ENCODE peak calls at places on chromosomes 1 and 21, in eight cellular contexts. H is heart right ventricle, U is mammary epithelial cell, Z is psoas muscle, F is pancreas, J is body of pancreas, T is Panc1, B is IMR-90. X is an unnamed sample. For H3K36me3, the result is how much of the 10 kb centered on the place peaks cover.

GRCh38 chr1:82486969-82487368 is 686.2 kb downstream of the ADGRL2 start:
- DNase-seq in H (no peak), U (peak), Z (no peak), F (no peak), J (no peak), T (no peak), B (no peak), X (no peak)

GRCh38 chr21:31107871-31108270 is 69.6 kb upstream of the KRTAP19-8 start:
- DNase-seq in H (no peak), U (no peak), Z (no peak), F (no peak), J (peak), T (no peak), B (no peak), X (no peak)

GRCh38 chr1:172373864-172374263 is 46.6 kb upstream of the C1orf105 start:
- DNase-seq in H (no peak), U (peak), Z (no peak), F (no peak), J (no peak), T (no peak), B (no peak), X (no peak)

GRCh38 chr1:152218762-152219436 is 5.1 kb downstream of the HRNR start:
- DNase-seq in H (no peak), U (no peak), Z (no peak), F (no peak), J (no peak), T (no peak), B (no peak), X (no peak)

GRCh38 chr21:21845901-21846396 is 847.7 kb downstream of the NCAM2 start:
- DNase-seq in H (no peak), U (no peak), Z (no peak), F (no peak), J (no peak), T (no peak), B (no peak), X (no peak)

GRCh38 chr1:16012590-16013219 is 5.1 kb downstream of the HSPB7 start:
- DNase-seq in H (peak), U (no peak), Z (peak), F (peak), J (peak), T (no peak), B (peak), X (no peak)

GRCh38 chr1:92310185-92310597 is 11.3 kb downstream of the RPAP2 start:
- DNase-seq in H (no peak), U (peak), Z (no peak), F (no peak), J (no peak), T (no peak), B (peak), X (no peak)

GRCh38 chr1:119358661-119359060 is 9.9 kb upstream of the HAO2 start:
- DNase-seq in H (no peak), U (peak), Z (no peak), F (no peak), J (no peak), T (no peak), B (no peak), X (no peak)

GRCh38 chr1:53158900-53159299 is 16.5 kb upstream of the SLC1A7 start:
- DNase-seq in H (no peak), U (no peak), Z (no peak), F (no peak), J (no peak), T (no peak), B (no peak), X (no peak)

GRCh38 chr1:85148524-85149250 is 52.1 kb downstream of the SYDE2 start:
- DNase-seq in H (peak), U (peak), Z (no peak), F (no peak), J (no peak), T (no peak), B (peak), X (no peak)

GRCh38 chr21:28283652-28284490 is 708.8 kb downstream of the LTN1 start:
- DNase-seq in H (peak), U (no peak), Z (no peak), F (peak), J (peak), T (no peak), B (peak), X (peak)

GRCh38 chr21:32726742-32727477 is 903 bp downstream of the SYNJ1 start:
- DNase-seq in H (peak), U (peak), Z (no peak), F (peak), J (peak), T (no peak), B (peak), X (no peak)

GRCh38 chr1:2985694-2986548 is 35.3 kb upstream of the ACTRT2 start:
- DNase-seq in H (no peak), U (no peak), Z (no peak), F (no peak), J (no peak), T (no peak), B (no peak), X (no peak)

GRCh38 chr1:219049411-219049943 is 124.2 kb upstream of the LYPLAL1 start:
- DNase-seq in H (no peak), U (no peak), Z (no peak), F (no peak), J (no peak), T (no peak), B (peak), X (no peak)

GRCh38 chr1:147515046-147515869 is 26.0 kb upstream of the BCL9 start:
- DNase-seq in H (no peak), U (peak), Z (no peak), F (peak), J (peak), T (no peak), B (peak), X (peak)

GRCh38 chr1:46403916-46404315 is 9.8 kb downstream of the FAAH start:
- DNase-seq in H (no peak), U (no peak), Z (no peak), F (no peak), J (no peak), T (no peak), B (no peak), X (no peak)

GRCh38 chr1:20466231-20466630 is 19.8 kb downstream of the CAMK2N1 start:
- DNase-seq in H (no peak), U (no peak), Z (no peak), F (no peak), J (no peak), T (no peak), B (no peak), X (no peak)

GRCh38 chr1:24688621-24689195 is 45.6 kb downstream of the SRRM1 start:
- DNase-seq in H (peak), U (peak), Z (peak), F (peak), J (peak), T (no peak), B (peak), X (no peak)

GRCh38 chr1:246160905-246161304 is 346.2 kb downstream of the SMYD3 start:
- DNase-seq in H (no peak), U (no peak), Z (no peak), F (no peak), J (no peak), T (no peak), B (no peak), X (no peak)

GRCh38 chr1:167184081-167184480 is 36.6 kb upstream of the POU2F1 start:
- DNase-seq in H (no peak), U (no peak), Z (no peak), F (no peak), J (no peak), T (no peak), B (no peak), X (no peak)

GRCh38 chr1:40307186-40307585 is 9.9 kb downstream of the COL9A2 start:
- DNase-seq in H (no peak), U (no peak), Z (no peak), F (no peak), J (no peak), T (no peak), B (no peak), X (no peak)

GRCh38 chr1:171788696-171789095 is 7.2 kb downstream of the METTL13 start:
- DNase-seq in H (no peak), U (peak), Z (no peak), F (no peak), J (peak), T (no peak), B (peak), X (peak)

GRCh38 chr1:183896466-183897026 is 91.6 kb downstream of the RGL1 start:
- DNase-seq in H (no peak), U (peak), Z (no peak), F (no peak), J (peak), T (no peak), B (peak), X (no peak)

GRCh38 chr1:13828454-13829151 is 128.6 kb downstream of the PRDM2 start:
- DNase-seq in H (no peak), U (no peak), Z (peak), F (peak), J (peak), T (no peak), B (no peak), X (no peak)

GRCh38 chr1:43430831-43431230 is 22.9 kb downstream of the HYI start:
- DNase-seq in H (no peak), U (no peak), Z (no peak), F (no peak), J (no peak), T (no peak), B (no peak), X (no peak)

GRCh38 chr1:223473576-223474344 is 80.5 kb downstream of the CCDC185 start:
- DNase-seq in H (no peak), U (no peak), Z (no peak), F (no peak), J (no peak), T (no peak), B (no peak), X (no peak)

GRCh38 chr21:22468893-22469292 is 1470.7 kb downstream of the NCAM2 start:
- DNase-seq in H (no peak), U (no peak), Z (no peak), F (no peak), J (no peak), T (no peak), B (no peak), X (no peak)

GRCh38 chr1:201136696-201137392 is 9.9 kb upstream of the ASCL5 start:
- DNase-seq in H (no peak), U (no peak), Z (peak), F (no peak), J (no peak), T (no peak), B (no peak), X (no peak)

GRCh38 chr1:175134500-175134899 is 58.1 kb downstream of the KIAA0040 start:
- DNase-seq in H (no peak), U (no peak), Z (no peak), F (no peak), J (no peak), T (no peak), B (no peak), X (no peak)

GRCh38 chr1:150550222-150551048 is 1.2 kb downstream of the ADAMTSL4 start:
- DNase-seq in H (no peak), U (no peak), Z (peak), F (no peak), J (peak), T (no peak), B (no peak), X (no peak)

GRCh38 chr21:37564924-37565529 is 198.5 kb downstream of the DYRK1A start:
- DNase-seq in H (no peak), U (no peak), Z (peak), F (peak), J (peak), T (no peak), B (peak), X (peak)

GRCh38 chr1:31977361-31978131 is 36.1 kb upstream of the KHDRBS1 start:
- DNase-seq in H (peak), U (peak), Z (peak), F (no peak), J (no peak), T (no peak), B (peak), X (no peak)
- H3K4me3 ChIP-seq in H (no peak), U (no peak), Z (no peak), F (no peak), J (no peak), T (no peak), B (no peak), X (no peak)

DNA sequence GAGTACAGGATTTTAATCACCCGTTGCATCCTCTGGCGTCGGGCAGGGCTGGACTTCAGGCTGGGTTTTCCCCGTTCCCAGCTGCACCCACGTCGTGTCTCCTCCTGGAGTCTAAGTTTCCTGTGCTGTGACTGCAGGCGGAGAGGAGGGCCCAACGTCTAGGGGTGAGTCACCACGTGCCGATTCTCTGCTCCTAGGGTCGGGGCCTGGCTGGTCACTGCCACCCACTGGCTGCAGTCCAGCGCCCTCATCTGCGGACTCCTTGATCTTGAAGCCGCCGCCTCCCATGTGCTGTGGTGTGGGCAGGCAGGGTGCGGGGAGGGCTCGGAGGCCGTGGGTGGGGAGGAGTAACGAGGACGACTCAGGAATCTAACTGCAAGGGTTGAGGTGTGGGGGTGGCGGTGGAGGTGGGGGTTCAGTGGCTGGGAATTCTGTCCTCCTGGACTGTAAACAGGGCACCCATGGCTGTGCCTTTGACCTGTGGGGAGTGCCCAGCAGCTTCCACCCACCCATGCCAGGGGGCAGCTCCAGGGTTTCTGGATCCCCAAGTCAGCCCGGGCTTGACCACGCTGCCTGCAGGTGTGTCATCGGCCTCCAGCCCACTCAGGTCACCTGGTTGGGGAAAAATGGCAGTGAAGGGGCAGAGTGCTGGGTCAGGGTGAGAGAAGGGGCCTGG is 77.8 kb downstream of the ALPL start:
- DNase-seq in H (peak), U (peak), Z (no peak), F (peak), J (peak), T (no peak), B (peak), X (peak)
- TF ChIP-seq CTCF in H (no peak), U (no peak), Z (no peak), F (no peak), J (no peak), T (no peak), B (no peak), X (peak)

GRCh38 chr1:160972939-160973338 is 18.3 kb upstream of the ITLN2 start:
- DNase-seq in H (no peak), U (no peak), Z (no peak), F (no peak), J (peak), T (no peak), B (no peak), X (no peak)
- H3K36me3 ChIP-seq in H (under half), U (under half), Z (under half), F (under half), J (under half), T (under half), B (under half), X (under half)

DNA sequence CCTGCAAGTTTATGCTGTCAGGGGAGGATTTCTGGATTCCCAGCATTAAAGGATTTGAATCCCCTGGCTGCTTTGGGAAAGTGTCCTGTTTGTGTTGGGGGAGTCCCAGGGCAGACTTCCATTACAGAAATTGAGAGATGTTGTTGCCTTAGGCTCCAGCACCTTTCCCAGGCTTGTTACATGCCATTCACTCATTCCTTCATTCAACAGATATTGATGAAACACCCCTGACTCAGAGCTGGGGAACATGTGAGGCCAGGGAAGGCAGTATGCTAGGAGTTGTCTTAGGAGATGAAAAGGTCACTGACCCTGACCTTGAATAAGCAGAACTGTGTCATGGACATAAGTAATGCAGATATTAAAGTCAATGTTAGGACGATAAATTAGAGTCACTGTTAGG is 161.7 kb downstream of the NTMT2 start:
- DNase-seq in H (no peak), U (peak), Z (no peak), F (no peak), J (no peak), T (no peak), B (peak), X (no peak)
- H3K4me3 ChIP-seq in H (no peak), U (no peak), Z (no peak), F (no peak), J (no peak), T (no peak), B (no peak), X (no peak)